ENCODE peak calls at places on chromosomes 5 and 9, in seven cellular contexts. One of them, this sample, is unnamed.

GRCh38 chr9:127519301-127520166 is 68.2 kb downstream of the LRSAM1 start:
- DNase-seq in AML-193: peak; percentile 92
- DNase-seq in LHCN-M2: peak; percentile 99
- DNase-seq in activated CD8-positive, alpha-beta memory T cell treated with anti-CD3 and anti-CD28 coated beads for 1 hour: no peak
- DNase-seq in CD4-positive, alpha-beta T cell: no peak
- DNase-seq in aorta: peak; percentile 86
- DNase-seq in T-helper 1 cell: peak; percentile 39
- DNase-seq in this sample: peak; percentile 98

GRCh38 chr9:134304712-134305111 is 21.5 kb upstream of the RXRA start:
- DNase-seq in LHCN-M2: no peak
- DNase-seq in aorta: peak; percentile 17
- DNase-seq in CD4-positive, alpha-beta T cell: no peak
- DNase-seq in activated CD8-positive, alpha-beta memory T cell treated with anti-CD3 and anti-CD28 coated beads for 1 hour: no peak
- DNase-seq in AML-193: no peak
- DNase-seq in T-helper 1 cell: no peak
- DNase-seq in this sample: no peak

GRCh38 chr9:123787411-123787810 is 142.5 kb downstream of the DENND1A start:
- DNase-seq in CD4-positive, alpha-beta T cell: no peak
- DNase-seq in T-helper 1 cell: no peak
- DNase-seq in AML-193: no peak
- DNase-seq in aorta: no peak
- DNase-seq in LHCN-M2: no peak
- DNase-seq in activated CD8-positive, alpha-beta memory T cell treated with anti-CD3 and anti-CD28 coated beads for 1 hour: no peak
- DNase-seq in this sample: no peak

GRCh38 chr5:9605041-9605440 is 25.1 kb downstream of the TAS2R1 start:
- DNase-seq in LHCN-M2: no peak
- DNase-seq in CD4-positive, alpha-beta T cell: no peak
- DNase-seq in T-helper 1 cell: no peak
- DNase-seq in AML-193: no peak
- DNase-seq in activated CD8-positive, alpha-beta memory T cell treated with anti-CD3 and anti-CD28 coated beads for 1 hour: no peak
- DNase-seq in aorta: no peak
- DNase-seq in this sample: no peak

GRCh38 chr9:71791875-71792274 is 23.6 kb upstream of the CEMIP2 start:
- DNase-seq in LHCN-M2: no peak
- DNase-seq in activated CD8-positive, alpha-beta memory T cell treated with anti-CD3 and anti-CD28 coated beads for 1 hour: no peak
- DNase-seq in AML-193: no peak
- DNase-seq in aorta: no peak
- DNase-seq in T-helper 1 cell: no peak
- DNase-seq in CD4-positive, alpha-beta T cell: no peak
- DNase-seq in this sample: no peak

GRCh38 chr9:36080519-36080918 is 43.8 kb downstream of the RECK start:
- DNase-seq in LHCN-M2: no peak
- DNase-seq in aorta: no peak
- DNase-seq in AML-193: no peak
- DNase-seq in CD4-positive, alpha-beta T cell: no peak
- DNase-seq in activated CD8-positive, alpha-beta memory T cell treated with anti-CD3 and anti-CD28 coated beads for 1 hour: no peak
- DNase-seq in T-helper 1 cell: no peak
- DNase-seq in this sample: no peak

GRCh38 chr5:143023447-143024096 is 253.4 kb downstream of the ARHGAP26 start:
- DNase-seq in CD4-positive, alpha-beta T cell: no peak
- DNase-seq in activated CD8-positive, alpha-beta memory T cell treated with anti-CD3 and anti-CD28 coated beads for 1 hour: no peak
- DNase-seq in T-helper 1 cell: peak; percentile 69
- DNase-seq in AML-193: no peak
- DNase-seq in LHCN-M2: peak; percentile 61
- DNase-seq in aorta: peak; percentile 61
- DNase-seq in this sample: no peak

GRCh38 chr5:173291722-173292658 is 36.2 kb downstream of the STC2 start:
- DNase-seq in CD4-positive, alpha-beta T cell: no peak
- DNase-seq in aorta: no peak
- DNase-seq in T-helper 1 cell: no peak
- DNase-seq in activated CD8-positive, alpha-beta memory T cell treated with anti-CD3 and anti-CD28 coated beads for 1 hour: no peak
- DNase-seq in LHCN-M2: peak; percentile 65
- DNase-seq in AML-193: no peak
- DNase-seq in this sample: peak; percentile 43

GRCh38 chr9:6098431-6098830 is 83.0 kb upstream of the RANBP6 start:
- DNase-seq in aorta: no peak
- DNase-seq in T-helper 1 cell: no peak
- DNase-seq in LHCN-M2: peak; percentile 18
- DNase-seq in AML-193: no peak
- DNase-seq in CD4-positive, alpha-beta T cell: no peak
- DNase-seq in activated CD8-positive, alpha-beta memory T cell treated with anti-CD3 and anti-CD28 coated beads for 1 hour: no peak
- DNase-seq in this sample: peak; percentile 23

GRCh38 chr9:106146066-106146840 is 451.9 kb downstream of the TMEM38B start:
- DNase-seq in LHCN-M2: no peak
- DNase-seq in activated CD8-positive, alpha-beta memory T cell treated with anti-CD3 and anti-CD28 coated beads for 1 hour: no peak
- DNase-seq in aorta: no peak
- DNase-seq in T-helper 1 cell: no peak
- DNase-seq in CD4-positive, alpha-beta T cell: no peak
- DNase-seq in AML-193: no peak
- DNase-seq in this sample: no peak

GRCh38 chr9:93231121-93231694 is 47.3 kb downstream of the WNK2 start:
- DNase-seq in aorta: peak; percentile 72
- DNase-seq in CD4-positive, alpha-beta T cell: no peak
- DNase-seq in activated CD8-positive, alpha-beta memory T cell treated with anti-CD3 and anti-CD28 coated beads for 1 hour: no peak
- DNase-seq in AML-193: no peak
- DNase-seq in T-helper 1 cell: no peak
- DNase-seq in LHCN-M2: no peak
- DNase-seq in this sample: no peak

GRCh38 chr5:81850494-81850893 is 99.6 kb upstream of the SSBP2 start:
- DNase-seq in AML-193: no peak
- DNase-seq in LHCN-M2: peak; percentile 53
- DNase-seq in aorta: no peak
- DNase-seq in CD4-positive, alpha-beta T cell: no peak
- DNase-seq in T-helper 1 cell: no peak
- DNase-seq in activated CD8-positive, alpha-beta memory T cell treated with anti-CD3 and anti-CD28 coated beads for 1 hour: no peak
- DNase-seq in this sample: no peak

GRCh38 chr9:83665576-83666200 is 42.1 kb downstream of the UBQLN1 start:
- DNase-seq in activated CD8-positive, alpha-beta memory T cell treated with anti-CD3 and anti-CD28 coated beads for 1 hour: no peak
- DNase-seq in aorta: no peak
- DNase-seq in CD4-positive, alpha-beta T cell: no peak
- DNase-seq in T-helper 1 cell: no peak
- DNase-seq in AML-193: no peak
- DNase-seq in LHCN-M2: no peak
- DNase-seq in this sample: peak; percentile 75

GRCh38 chr9:1231998-1232919 is 182.1 kb downstream of the DMRT2 start:
- DNase-seq in aorta: peak; percentile 64
- DNase-seq in CD4-positive, alpha-beta T cell: no peak
- DNase-seq in T-helper 1 cell: no peak
- DNase-seq in activated CD8-positive, alpha-beta memory T cell treated with anti-CD3 and anti-CD28 coated beads for 1 hour: no peak
- DNase-seq in AML-193: no peak
- DNase-seq in LHCN-M2: peak; percentile 47
- DNase-seq in this sample: no peak